ENCODE peak calls at places on chromosomes 1 and 21, in four cellular contexts. One of them, this sample, is unnamed.

GRCh38 chr1:221289103-221289502 is 409.9 kb downstream of the HLX start:
- DNase-seq in WTC11: no peak
- DNase-seq in GM12878: no peak
- DNase-seq in HepG2: no peak
- DNase-seq in this sample: no peak

GRCh38 chr1:109595540-109595939 is 23.9 kb downstream of the GNAT2 start:
- DNase-seq in WTC11: no peak
- DNase-seq in GM12878: no peak
- DNase-seq in HepG2: no peak
- DNase-seq in this sample: no peak

GRCh38 chr21:38788275-38788911 is 17.3 kb upstream of the ETS2 start:
- DNase-seq in WTC11: no peak
- DNase-seq in GM12878: no peak
- DNase-seq in HepG2: peak
- DNase-seq in this sample: no peak

GRCh38 chr1:25100151-25100841 is 132.0 kb downstream of the SYF2 start:
- DNase-seq in WTC11: no peak
- DNase-seq in GM12878: no peak
- DNase-seq in HepG2: no peak
- DNase-seq in this sample: no peak

GRCh38 chr1:230821346-230821745 is 47.0 kb downstream of the C1orf198 start:
- DNase-seq in WTC11: no peak
- DNase-seq in GM12878: no peak
- DNase-seq in HepG2: no peak
- DNase-seq in this sample: no peak

GRCh38 chr1:24275510-24275909 is 43.6 kb upstream of the GRHL3 start:
- DNase-seq in WTC11: no peak
- DNase-seq in GM12878: no peak
- DNase-seq in HepG2: no peak
- DNase-seq in this sample: no peak

GRCh38 chr1:26695417-26696190 is at the start of gene ARID1A:
- DNase-seq in WTC11: peak
- DNase-seq in GM12878: peak
- DNase-seq in HepG2: peak
- DNase-seq in this sample: peak

GRCh38 chr1:232149302-232150201 is 480.4 kb downstream of the SIPA1L2 start:
- DNase-seq in WTC11: no peak
- DNase-seq in GM12878: no peak
- DNase-seq in HepG2: no peak
- DNase-seq in this sample: no peak

GRCh38 chr1:17696417-17697301 is 58.5 kb upstream of the ACTL8 start:
- DNase-seq in WTC11: peak
- DNase-seq in GM12878: no peak
- DNase-seq in HepG2: no peak
- DNase-seq in this sample: peak

GRCh38 chr21:42311816-42312625 is 3.2 kb downstream of the TFF3 start:
- DNase-seq in WTC11: no peak
- DNase-seq in GM12878: no peak
- DNase-seq in HepG2: no peak
- DNase-seq in this sample: no peak

GRCh38 chr21:45922648-45923047 is 58.9 kb upstream of the COL6A1 start:
- DNase-seq in WTC11: no peak
- DNase-seq in GM12878: no peak
- DNase-seq in HepG2: no peak
- DNase-seq in this sample: no peak

GRCh38 chr1:94620345-94621031 is 78.9 kb upstream of the F3 start:
- DNase-seq in WTC11: no peak
- DNase-seq in GM12878: no peak
- DNase-seq in HepG2: no peak
- DNase-seq in this sample: no peak

GRCh38 chr1:94621802-94622201 is 80.2 kb upstream of the F3 start:
- DNase-seq in WTC11: no peak
- DNase-seq in GM12878: no peak
- DNase-seq in HepG2: no peak
- DNase-seq in this sample: no peak

GRCh38 chr1:94621392-94621791 is 79.8 kb upstream of the F3 start:
- DNase-seq in WTC11: no peak
- DNase-seq in GM12878: no peak
- DNase-seq in HepG2: no peak
- DNase-seq in this sample: peak

GRCh38 chr1:94623560-94624148 is 82.1 kb upstream of the F3 start:
- DNase-seq in WTC11: peak
- DNase-seq in GM12878: no peak
- DNase-seq in HepG2: no peak
- DNase-seq in this sample: no peak

GRCh38 chr1:94622757-94623156 is 81.2 kb upstream of the F3 start:
- DNase-seq in WTC11: peak
- DNase-seq in GM12878: no peak
- DNase-seq in HepG2: no peak
- DNase-seq in this sample: no peak
- TF ChIP-seq NR2C2 in WTC11: no peak
- TF ChIP-seq NR2C2 in GM12878: no peak
- TF ChIP-seq NR2C2 in HepG2: no peak
- TF ChIP-seq NR2C2 in this sample: no peak

DNA sequence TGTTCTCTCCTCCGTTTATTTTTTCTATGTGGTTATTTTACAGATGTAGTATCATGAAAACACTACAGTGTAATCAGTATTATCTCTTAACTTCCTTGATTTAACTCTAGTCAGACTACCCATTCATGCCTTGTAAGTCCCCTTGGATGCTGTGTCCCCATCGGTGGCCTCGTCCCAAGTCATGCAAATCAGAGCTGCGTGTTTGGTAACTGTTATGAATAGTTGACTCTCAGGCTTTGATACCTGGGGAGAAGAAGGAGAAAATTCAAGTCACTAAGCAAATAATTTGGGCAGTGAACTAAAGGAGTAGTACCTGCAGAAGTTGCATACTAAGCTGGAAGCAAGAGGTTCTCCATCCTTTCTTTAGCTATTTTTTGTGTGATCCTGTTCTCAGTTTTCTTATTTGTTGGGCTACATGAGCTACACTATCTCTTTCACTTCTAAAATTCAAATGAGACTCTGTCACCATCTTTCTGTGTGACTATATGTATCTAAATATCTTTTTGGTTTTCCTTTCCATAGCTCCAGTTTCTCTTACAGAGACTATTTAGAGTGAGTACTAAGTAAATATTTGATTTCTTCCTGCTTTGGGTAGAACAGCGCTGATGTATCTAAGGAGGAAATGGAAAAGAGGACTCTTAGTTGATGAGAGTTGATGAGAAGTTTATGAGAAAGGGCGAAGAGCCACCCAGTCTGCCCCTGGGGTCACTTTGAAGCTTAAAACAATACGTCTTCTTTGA is 50.9 kb downstream of the VANGL2 start:
- DNase-seq in WTC11: no peak
- DNase-seq in GM12878: peak
- DNase-seq in HepG2: no peak
- DNase-seq in this sample: no peak
- TF ChIP-seq SP1 in WTC11: no peak
- TF ChIP-seq SP1 in GM12878: no peak
- TF ChIP-seq SP1 in HepG2: no peak
- TF ChIP-seq SP1 in this sample: no peak

DNA sequence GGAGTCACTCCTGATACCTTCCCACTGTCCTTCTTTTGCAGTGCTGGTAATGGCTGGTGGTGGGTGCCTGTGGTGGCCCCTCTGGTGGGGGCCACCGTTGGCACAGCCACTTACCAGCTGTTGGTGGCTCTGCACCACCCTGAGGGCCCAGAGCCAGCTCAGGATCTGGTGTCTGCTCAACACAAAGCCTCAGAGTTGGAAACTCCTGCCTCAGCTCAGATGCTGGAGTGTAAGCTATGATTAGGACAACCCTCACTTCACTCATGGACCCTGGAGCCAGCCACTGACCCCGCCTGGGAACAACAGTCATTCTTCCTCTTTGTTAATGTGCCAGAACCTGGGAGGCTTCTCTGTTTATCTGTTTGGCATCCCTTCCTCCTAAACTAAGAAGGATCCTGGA is 1.1 kb upstream of the ATP8B2 start:
- DNase-seq in WTC11: no peak
- DNase-seq in GM12878: no peak
- DNase-seq in HepG2: no peak
- DNase-seq in this sample: no peak
- TF ChIP-seq NR2C2 in WTC11: no peak
- TF ChIP-seq NR2C2 in GM12878: no peak
- TF ChIP-seq NR2C2 in HepG2: no peak
- TF ChIP-seq NR2C2 in this sample: no peak

GRCh38 chr1:112881742-112882127 is 74.3 kb downstream of the SLC16A1 start:
- DNase-seq in WTC11: no peak
- DNase-seq in GM12878: no peak
- DNase-seq in HepG2: no peak
- DNase-seq in this sample: peak

GRCh38 chr1:112878321-112878720 is 77.7 kb downstream of the SLC16A1 start:
- DNase-seq in WTC11: no peak
- DNase-seq in GM12878: no peak
- DNase-seq in HepG2: no peak
- DNase-seq in this sample: peak

GRCh38 chr1:112877741-112878140 is 78.3 kb downstream of the SLC16A1 start:
- DNase-seq in WTC11: no peak
- DNase-seq in GM12878: no peak
- DNase-seq in HepG2: no peak
- DNase-seq in this sample: no peak

GRCh38 chr1:112879834-112880233 is 76.2 kb downstream of the SLC16A1 start:
- DNase-seq in WTC11: no peak
- DNase-seq in GM12878: no peak
- DNase-seq in HepG2: no peak
- DNase-seq in this sample: no peak

DNA sequence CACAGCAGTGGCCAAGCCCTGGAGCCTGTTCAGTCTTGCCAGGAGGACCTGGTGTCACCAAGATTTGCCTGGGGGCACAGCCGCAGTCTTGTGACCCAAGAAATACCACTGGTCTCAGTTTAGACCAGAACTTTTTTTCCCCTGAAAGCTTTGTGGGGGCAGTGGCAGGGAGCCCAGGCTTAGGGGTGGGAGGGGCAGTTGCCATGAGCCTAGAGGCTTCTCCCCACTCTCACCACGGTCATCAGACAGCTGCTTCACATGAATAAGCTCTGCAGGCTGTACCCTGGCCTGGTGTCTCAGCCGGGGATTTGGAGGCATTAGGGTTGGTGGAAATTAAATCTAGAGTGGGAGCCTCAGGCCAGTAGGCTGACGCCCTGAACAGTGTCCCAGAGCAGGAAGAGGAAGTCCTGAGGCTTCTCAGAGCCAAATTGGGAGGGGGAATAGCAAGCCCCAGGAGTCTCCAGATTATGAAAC is 73.7 kb downstream of the SLC16A1 start:
- DNase-seq in WTC11: no peak
- DNase-seq in GM12878: no peak
- DNase-seq in HepG2: no peak
- DNase-seq in this sample: no peak
- TF ChIP-seq SP1 in WTC11: no peak
- TF ChIP-seq SP1 in GM12878: no peak
- TF ChIP-seq SP1 in HepG2: no peak
- TF ChIP-seq SP1 in this sample: no peak

DNA sequence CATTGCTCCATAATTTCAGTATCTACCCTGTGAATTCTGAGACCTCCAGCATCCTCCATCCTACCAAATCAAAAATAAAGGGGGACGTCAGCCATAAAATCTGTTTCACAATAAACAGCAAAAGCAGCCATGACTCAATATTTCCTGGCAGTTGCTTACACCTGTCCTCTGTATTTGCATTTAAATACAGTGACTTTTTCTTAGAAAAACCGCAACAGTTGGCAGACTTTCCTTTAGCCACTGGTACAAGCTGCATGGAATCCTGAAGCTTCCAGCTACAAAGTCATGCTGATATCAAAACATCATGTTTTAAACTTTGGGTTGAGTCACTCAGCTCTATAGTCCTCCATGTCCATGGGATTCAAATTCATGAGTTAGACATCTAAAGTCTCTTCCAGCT is 278.0 kb upstream of the KAZN start:
- DNase-seq in WTC11: no peak
- DNase-seq in GM12878: no peak
- DNase-seq in HepG2: no peak
- DNase-seq in this sample: peak
- TF ChIP-seq NR2C2 in WTC11: no peak
- TF ChIP-seq NR2C2 in GM12878: no peak
- TF ChIP-seq NR2C2 in HepG2: no peak
- TF ChIP-seq NR2C2 in this sample: no peak

GRCh38 chr1:12438349-12438924 is 179.6 kb downstream of the DHRS3 start:
- DNase-seq in WTC11: no peak
- DNase-seq in GM12878: peak
- DNase-seq in HepG2: no peak
- DNase-seq in this sample: no peak

GRCh38 chr1:12436345-12436658 is 181.7 kb downstream of the DHRS3 start:
- DNase-seq in WTC11: no peak
- DNase-seq in GM12878: no peak
- DNase-seq in HepG2: peak
- DNase-seq in this sample: peak

GRCh38 chr1:12436817-12437599 is 181.0 kb downstream of the DHRS3 start:
- DNase-seq in WTC11: no peak
- DNase-seq in GM12878: no peak
- DNase-seq in HepG2: peak
- DNase-seq in this sample: peak

GRCh38 chr1:12439083-12439482 is 178.9 kb downstream of the DHRS3 start:
- DNase-seq in WTC11: no peak
- DNase-seq in GM12878: no peak
- DNase-seq in HepG2: no peak
- DNase-seq in this sample: no peak

DNA sequence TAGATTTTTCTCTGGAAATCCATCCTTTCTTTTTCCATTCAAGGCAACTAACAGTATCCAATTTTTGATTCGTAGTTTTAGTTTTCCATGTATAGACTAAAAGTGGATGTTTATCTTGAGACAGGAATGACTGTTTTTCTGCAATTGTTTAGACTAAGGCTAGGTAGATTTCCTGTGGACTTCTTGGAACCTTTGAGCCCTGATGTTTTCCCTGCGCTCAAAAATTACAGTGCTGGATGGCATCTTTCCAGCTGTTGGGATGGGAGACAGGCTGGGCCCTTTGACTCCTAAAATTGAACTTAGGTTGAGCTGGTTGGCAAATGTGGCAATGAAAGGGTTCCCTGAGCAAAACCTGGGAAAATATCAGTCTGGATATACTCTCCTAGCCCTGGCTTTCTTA is 180.4 kb downstream of the DHRS3 start:
- DNase-seq in WTC11: no peak
- DNase-seq in GM12878: no peak
- DNase-seq in HepG2: peak
- DNase-seq in this sample: no peak
- TF ChIP-seq SP1 in WTC11: no peak
- TF ChIP-seq SP1 in GM12878: no peak
- TF ChIP-seq SP1 in HepG2: no peak
- TF ChIP-seq SP1 in this sample: no peak

This sample was measured in K562.